ENCODE peak calls at places on chromosomes 7 and 10, in ten cellular contexts. One of them, this sample, is unnamed.

GRCh38 chr10:124430077-124430476 is 11.4 kb upstream of the OAT start:
- DNase-seq in germinal center: no peak
- DNase-seq in HT1080: no peak
- DNase-seq in thoracic aorta: no peak
- DNase-seq in fibroblast of pulmonary artery: no peak
- DNase-seq in psoas muscle: no peak
- DNase-seq in Right ventricle myocardium superior: no peak
- DNase-seq in fibroblast of the aortic adventitia: no peak
- DNase-seq in stimulated activated CD8-positive, alpha-beta memory T cell treated with anti-CD3 and anti-CD28 coated beads, Interleukin-2, amount 100 ng/mL, for 48 hours: no peak
- DNase-seq in activated CD4-positive, alpha-beta T cell treated with anti-CD3 and anti-CD28 coated beads, Interleukin-2, amount 50 U/mL, for 48 hours: no peak
- DNase-seq in this sample: no peak

GRCh38 chr10:43044444-43045245 is 32.2 kb upstream of the RET start:
- DNase-seq in thoracic aorta: no peak
- DNase-seq in germinal center: no peak
- DNase-seq in activated CD4-positive, alpha-beta T cell treated with anti-CD3 and anti-CD28 coated beads, Interleukin-2, amount 50 U/mL, for 48 hours: no peak
- DNase-seq in HT1080: no peak
- DNase-seq in psoas muscle: no peak
- DNase-seq in stimulated activated CD8-positive, alpha-beta memory T cell treated with anti-CD3 and anti-CD28 coated beads, Interleukin-2, amount 100 ng/mL, for 48 hours: no peak
- DNase-seq in fibroblast of the aortic adventitia: no peak
- DNase-seq in fibroblast of pulmonary artery: no peak
- DNase-seq in Right ventricle myocardium superior: peak; percentile 30
- DNase-seq in this sample: no peak

GRCh38 chr10:96217711-96218110 is 53.7 kb downstream of the BLNK start:
- DNase-seq in activated CD4-positive, alpha-beta T cell treated with anti-CD3 and anti-CD28 coated beads, Interleukin-2, amount 50 U/mL, for 48 hours: no peak
- DNase-seq in fibroblast of the aortic adventitia: no peak
- DNase-seq in thoracic aorta: no peak
- DNase-seq in psoas muscle: no peak
- DNase-seq in Right ventricle myocardium superior: no peak
- DNase-seq in germinal center: no peak
- DNase-seq in fibroblast of pulmonary artery: no peak
- DNase-seq in HT1080: no peak
- DNase-seq in stimulated activated CD8-positive, alpha-beta memory T cell treated with anti-CD3 and anti-CD28 coated beads, Interleukin-2, amount 100 ng/mL, for 48 hours: no peak
- DNase-seq in this sample: no peak

GRCh38 chr7:83579740-83580139 is 69.2 kb downstream of the SEMA3E start:
- DNase-seq in activated CD4-positive, alpha-beta T cell treated with anti-CD3 and anti-CD28 coated beads, Interleukin-2, amount 50 U/mL, for 48 hours: no peak
- DNase-seq in fibroblast of the aortic adventitia: peak; percentile 15
- DNase-seq in thoracic aorta: no peak
- DNase-seq in stimulated activated CD8-positive, alpha-beta memory T cell treated with anti-CD3 and anti-CD28 coated beads, Interleukin-2, amount 100 ng/mL, for 48 hours: no peak
- DNase-seq in Right ventricle myocardium superior: no peak
- DNase-seq in fibroblast of pulmonary artery: peak; percentile 40
- DNase-seq in germinal center: no peak
- DNase-seq in psoas muscle: no peak
- DNase-seq in HT1080: peak; percentile 51
- DNase-seq in this sample: no peak

GRCh38 chr10:114282526-114282925 is 43.5 kb downstream of the VWA2 start:
- DNase-seq in Right ventricle myocardium superior: no peak
- DNase-seq in psoas muscle: no peak
- DNase-seq in HT1080: no peak
- DNase-seq in fibroblast of the aortic adventitia: no peak
- DNase-seq in thoracic aorta: no peak
- DNase-seq in activated CD4-positive, alpha-beta T cell treated with anti-CD3 and anti-CD28 coated beads, Interleukin-2, amount 50 U/mL, for 48 hours: no peak
- DNase-seq in stimulated activated CD8-positive, alpha-beta memory T cell treated with anti-CD3 and anti-CD28 coated beads, Interleukin-2, amount 100 ng/mL, for 48 hours: no peak
- DNase-seq in fibroblast of pulmonary artery: no peak
- DNase-seq in germinal center: no peak
- DNase-seq in this sample: no peak

GRCh38 chr10:111126981-111127848 is 50.4 kb downstream of the ADRA2A start:
- DNase-seq in HT1080: no peak
- DNase-seq in thoracic aorta: no peak
- DNase-seq in Right ventricle myocardium superior: no peak
- DNase-seq in fibroblast of the aortic adventitia: no peak
- DNase-seq in fibroblast of pulmonary artery: no peak
- DNase-seq in stimulated activated CD8-positive, alpha-beta memory T cell treated with anti-CD3 and anti-CD28 coated beads, Interleukin-2, amount 100 ng/mL, for 48 hours: no peak
- DNase-seq in germinal center: no peak
- DNase-seq in psoas muscle: no peak
- DNase-seq in activated CD4-positive, alpha-beta T cell treated with anti-CD3 and anti-CD28 coated beads, Interleukin-2, amount 50 U/mL, for 48 hours: no peak
- DNase-seq in this sample: no peak

GRCh38 chr7:2647594-2648172 is 15.9 kb downstream of the TTYH3 start:
- DNase-seq in stimulated activated CD8-positive, alpha-beta memory T cell treated with anti-CD3 and anti-CD28 coated beads, Interleukin-2, amount 100 ng/mL, for 48 hours: no peak
- DNase-seq in HT1080: no peak
- DNase-seq in germinal center: no peak
- DNase-seq in Right ventricle myocardium superior: no peak
- DNase-seq in fibroblast of pulmonary artery: no peak
- DNase-seq in fibroblast of the aortic adventitia: no peak
- DNase-seq in psoas muscle: no peak
- DNase-seq in thoracic aorta: no peak
- DNase-seq in activated CD4-positive, alpha-beta T cell treated with anti-CD3 and anti-CD28 coated beads, Interleukin-2, amount 50 U/mL, for 48 hours: no peak
- DNase-seq in this sample: no peak

GRCh38 chr7:107599262-107599661 is 19.2 kb downstream of the BCAP29 start:
- DNase-seq in HT1080: no peak
- DNase-seq in thoracic aorta: no peak
- DNase-seq in psoas muscle: no peak
- DNase-seq in activated CD4-positive, alpha-beta T cell treated with anti-CD3 and anti-CD28 coated beads, Interleukin-2, amount 50 U/mL, for 48 hours: no peak
- DNase-seq in Right ventricle myocardium superior: no peak
- DNase-seq in stimulated activated CD8-positive, alpha-beta memory T cell treated with anti-CD3 and anti-CD28 coated beads, Interleukin-2, amount 100 ng/mL, for 48 hours: no peak
- DNase-seq in germinal center: no peak
- DNase-seq in fibroblast of the aortic adventitia: no peak
- DNase-seq in fibroblast of pulmonary artery: no peak
- DNase-seq in this sample: no peak

GRCh38 chr10:34911661-34912205 is 96.6 kb upstream of the PARD3 start:
- DNase-seq in fibroblast of pulmonary artery: no peak
- DNase-seq in HT1080: no peak
- DNase-seq in fibroblast of the aortic adventitia: no peak
- DNase-seq in stimulated activated CD8-positive, alpha-beta memory T cell treated with anti-CD3 and anti-CD28 coated beads, Interleukin-2, amount 100 ng/mL, for 48 hours: no peak
- DNase-seq in germinal center: no peak
- DNase-seq in activated CD4-positive, alpha-beta T cell treated with anti-CD3 and anti-CD28 coated beads, Interleukin-2, amount 50 U/mL, for 48 hours: no peak
- DNase-seq in Right ventricle myocardium superior: no peak
- DNase-seq in psoas muscle: no peak
- DNase-seq in thoracic aorta: no peak
- DNase-seq in this sample: no peak

GRCh38 chr7:138515001-138515528 is 55.0 kb downstream of the TRIM24 start:
- DNase-seq in psoas muscle: no peak
- DNase-seq in stimulated activated CD8-positive, alpha-beta memory T cell treated with anti-CD3 and anti-CD28 coated beads, Interleukin-2, amount 100 ng/mL, for 48 hours: no peak
- DNase-seq in Right ventricle myocardium superior: no peak
- DNase-seq in thoracic aorta: no peak
- DNase-seq in germinal center: peak; percentile 6
- DNase-seq in fibroblast of pulmonary artery: no peak
- DNase-seq in HT1080: no peak
- DNase-seq in fibroblast of the aortic adventitia: no peak
- DNase-seq in activated CD4-positive, alpha-beta T cell treated with anti-CD3 and anti-CD28 coated beads, Interleukin-2, amount 50 U/mL, for 48 hours: no peak
- DNase-seq in this sample: no peak

This sample was measured in effector CD8-positive, alpha-beta T cell.